ENCODE peak calls at places on chromosome 7, in four cellular contexts. M is Panc1, F is GM03348, V is GM10248. N is an unnamed sample.

GRCh38 chr7:105011771-105012502 is 2.1 kb upstream of the KMT2E start:
- DNase-seq in M (no peak), F (no peak), V (no peak), N (no peak)

GRCh38 chr7:29620531-29620930 is 56.9 kb downstream of the PRR15 start:
- DNase-seq in V (no peak), M (no peak), F (no peak), N (no peak)

GRCh38 chr7:42986781-42987248 is 54.6 kb downstream of the MRPL32 start:
- DNase-seq in F (no peak), M (no peak), V (no peak), N (no peak)

GRCh38 chr7:109579876-109580275 is 1010.2 kb downstream of the DNAJB9 start:
- DNase-seq in V (no peak), F (no peak), M (no peak), N (no peak)

GRCh38 chr7:30080818-30081217 is 52.6 kb downstream of the PLEKHA8 start:
- DNase-seq in V (no peak), F (no peak), M (no peak), N (no peak)

GRCh38 chr7:3481435-3481834 is 180.4 kb downstream of the SDK1 start:
- DNase-seq in M (no peak), V (no peak), F (no peak), N (no peak)

GRCh38 chr7:4566714-4567113 is 115.4 kb upstream of the FOXK1 start:
- DNase-seq in M (no peak), V (no peak), F (no peak), N (no peak)

GRCh38 chr7:121440857-121441503 is 44.9 kb upstream of the FAM3C start:
- DNase-seq in M (no peak), F (no peak), V (no peak), N (no peak)

GRCh38 chr7:44145969-44146897 is 5.1 kb upstream of the MYL7 start:
- DNase-seq in F (peak), V (peak), M (no peak), N (no peak)